ENCODE peak calls at places on chromosomes 5 and 9, in seven cellular contexts. G is PC-3, X is colonic mucosa, Z is epithelial cell of esophagus, R is neural progenitor cell, V is ovary, L is gastrocnemius medialis. O is an unnamed sample.

GRCh38 chr9:36560813-36561212 is 11.9 kb upstream of the MELK start:
- DNase-seq in G (no peak), X (no peak), Z (peak), R (no peak), V (no peak), L (no peak), O (peak)

GRCh38 chr5:153358315-153358976 is 132.0 kb upstream of the GRIA1 start:
- DNase-seq in G (no peak), X (no peak), Z (no peak), R (no peak), V (no peak), L (no peak), O (no peak)

GRCh38 chr9:34579819-34580185 is 9.7 kb downstream of the CNTFR start:
- DNase-seq in G (no peak), X (no peak), Z (no peak), R (no peak), V (no peak), L (no peak), O (no peak)

GRCh38 chr9:88460583-88461332 is 72.5 kb downstream of the SPIN1 start:
- DNase-seq in G (peak), X (no peak), Z (peak), R (peak), V (no peak), L (no peak), O (no peak)

GRCh38 chr5:69001605-69002004 is 92.2 kb upstream of the SLC30A5 start:
- DNase-seq in G (no peak), X (no peak), Z (no peak), R (no peak), V (no peak), L (no peak), O (no peak)

GRCh38 chr5:132411382-132411925 is 41.9 kb downstream of the SLC22A5 start:
- DNase-seq in G (peak), X (peak), Z (peak), R (no peak), V (no peak), L (peak), O (no peak)

GRCh38 chr9:99109522-99109921 is 4.6 kb downstream of the TGFBR1 start:
- DNase-seq in G (no peak), X (no peak), Z (peak), R (no peak), V (no peak), L (no peak), O (peak)

GRCh38 chr5:107361945-107362344 is 308.8 kb downstream of the EFNA5 start:
- DNase-seq in G (peak), X (no peak), Z (peak), R (no peak), V (no peak), L (peak), O (peak)

GRCh38 chr9:61674465-61674864 is 484.6 kb downstream of the SPATA31A7 start:
- DNase-seq in G (no peak), X (no peak), Z (no peak), R (no peak), V (no peak), L (no peak), O (no peak)

GRCh38 chr5:67941750-67942450 is 273.7 kb upstream of the PIK3R1 start:
- DNase-seq in G (no peak), X (no peak), Z (peak), R (no peak), V (no peak), L (no peak), O (peak)

GRCh38 chr9:113999256-114000062 is 78.6 kb downstream of the AMBP start:
- DNase-seq in G (no peak), X (peak), Z (no peak), R (no peak), V (peak), L (no peak), O (no peak)

GRCh38 chr5:76693141-76693540 is 22.8 kb upstream of the F2R start:
- DNase-seq in G (no peak), X (no peak), Z (no peak), R (no peak), V (no peak), L (no peak), O (no peak)

GRCh38 chr9:86708918-86709835 is 238.1 kb downstream of the GAS1 start:
- DNase-seq in G (no peak), X (no peak), Z (no peak), R (no peak), V (no peak), L (peak), O (no peak)

GRCh38 chr9:115946530-115946929 is 207.1 kb upstream of the PAPPA start:
- DNase-seq in G (peak), X (no peak), Z (peak), R (no peak), V (no peak), L (no peak), O (peak)

DNA sequence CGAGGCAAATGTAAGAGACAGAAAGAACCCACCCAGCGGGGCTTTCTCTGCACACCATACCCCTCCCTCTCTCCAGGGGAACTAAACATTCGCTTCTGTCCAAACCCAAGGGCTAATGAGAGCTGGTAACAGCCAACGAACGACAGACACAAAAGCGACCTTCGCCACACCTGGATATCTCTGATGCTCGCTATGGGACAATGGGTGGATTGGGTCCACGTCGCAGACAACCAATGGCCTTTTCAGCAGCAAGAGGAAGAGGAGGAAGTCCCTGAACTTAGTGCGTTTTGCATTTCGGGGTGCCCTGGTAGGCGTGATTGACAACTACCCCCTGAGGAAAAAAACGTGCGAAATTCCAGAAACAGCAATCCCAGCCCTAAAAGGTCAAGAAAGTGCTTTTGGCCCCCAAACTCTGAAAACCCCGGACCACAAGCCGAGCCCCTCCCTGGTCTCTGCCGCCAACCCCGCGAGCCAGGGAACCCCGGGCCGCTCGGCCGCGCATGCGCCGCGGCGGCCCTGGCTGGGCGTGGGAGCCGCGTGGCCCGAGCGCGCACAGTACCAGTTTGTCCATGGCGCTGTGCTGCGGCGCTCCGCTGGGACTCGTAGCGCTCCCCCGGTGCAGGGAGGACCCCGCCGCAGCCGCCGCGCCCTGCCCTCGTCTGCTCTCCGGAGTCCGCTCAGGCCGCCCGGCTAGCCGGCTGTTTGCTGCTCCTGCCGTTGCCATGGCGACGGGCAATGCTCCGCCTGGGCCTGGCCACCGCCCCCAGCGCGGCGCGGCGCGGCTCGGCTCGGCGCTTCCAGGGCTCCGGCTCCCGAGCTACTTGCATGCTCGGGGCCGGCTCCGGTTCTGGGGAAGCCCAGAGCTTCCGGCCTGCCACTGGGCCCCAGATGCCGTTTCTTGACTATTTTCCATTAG is 66.9 kb upstream of the DNAH5 start:
- DNase-seq in G (peak), X (peak), Z (peak), R (peak), V (peak), L (peak), O (peak)
- TF ChIP-seq CTCF in G (no peak), X (no peak), Z (no peak), R (peak), V (no peak), L (no peak), O (no peak)

GRCh38 chr5:172421020-172421419 is 33.3 kb downstream of the SH3PXD2B start:
- DNase-seq in G (no peak), X (no peak), Z (peak), R (no peak), V (peak), L (no peak), O (no peak)

GRCh38 chr5:172417130-172417802 is 37.1 kb downstream of the SH3PXD2B start:
- DNase-seq in G (no peak), X (no peak), Z (no peak), R (no peak), V (peak), L (no peak), O (no peak)

GRCh38 chr5:172417983-172418630 is 36.2 kb downstream of the SH3PXD2B start:
- DNase-seq in G (peak), X (peak), Z (peak), R (no peak), V (peak), L (peak), O (peak)

GRCh38 chr5:172420215-172420934 is 34.0 kb downstream of the SH3PXD2B start:
- DNase-seq in G (peak), X (peak), Z (peak), R (no peak), V (peak), L (peak), O (peak)

DNA sequence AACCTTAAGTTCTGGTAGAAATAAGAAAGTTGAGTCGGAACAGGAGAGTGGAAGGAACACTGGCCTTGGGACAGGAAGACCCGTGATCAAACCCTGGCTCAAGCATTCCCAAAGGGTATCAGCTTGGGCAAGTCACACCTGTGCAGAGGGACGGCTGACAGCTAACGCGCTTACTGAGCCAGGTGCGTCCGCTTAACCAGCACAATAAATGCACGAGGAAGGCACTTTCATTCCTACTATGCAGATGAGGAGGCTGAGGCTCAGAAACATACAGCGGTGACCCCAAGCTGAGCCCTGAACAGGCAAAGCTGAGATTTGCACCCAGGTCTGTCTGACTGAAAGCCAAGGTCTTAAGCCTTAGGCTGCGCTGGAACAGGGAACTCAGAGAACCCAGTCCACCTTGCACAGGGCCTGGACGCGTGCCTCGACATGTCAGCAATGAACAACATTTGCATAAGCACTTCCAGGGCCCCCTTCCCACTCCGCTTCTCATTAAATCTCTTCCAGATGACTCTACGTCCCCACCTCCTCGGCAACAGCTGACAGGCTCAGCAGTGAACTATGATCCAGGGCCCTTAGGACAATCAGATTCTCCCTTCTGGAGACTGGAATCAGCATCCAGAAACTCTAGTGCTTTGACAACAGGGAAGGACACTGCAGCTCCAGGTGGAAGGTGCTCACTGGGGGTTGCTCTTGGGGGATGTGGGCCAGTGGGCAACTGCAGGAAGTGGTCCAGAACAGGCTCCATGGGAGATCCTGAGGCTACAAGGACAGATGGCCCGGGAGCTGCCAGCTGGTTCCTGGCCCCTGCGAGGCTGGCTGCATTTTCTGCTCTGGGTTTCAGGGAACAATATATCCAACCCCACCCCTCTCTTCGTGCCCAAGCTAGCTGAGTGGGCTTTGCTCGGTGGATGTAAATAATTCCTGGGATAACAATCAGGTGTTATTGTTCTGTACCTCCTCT is 35.2 kb downstream of the SH3PXD2B start:
- DNase-seq in G (no peak), X (no peak), Z (peak), R (no peak), V (peak), L (peak), O (no peak)
- H3K4me3 ChIP-seq in G (no peak), X (no peak), Z (no peak), R (no peak), V (no peak), L (no peak), O (no peak)

GRCh38 chr5:170769236-170769635 is 14.3 kb upstream of the GABRP start:
- DNase-seq in G (no peak), X (no peak), Z (no peak), R (no peak), V (no peak), L (no peak), O (no peak)

GRCh38 chr5:170773031-170773985 is 10.2 kb upstream of the GABRP start:
- DNase-seq in G (no peak), X (peak), Z (no peak), R (no peak), V (no peak), L (no peak), O (no peak)

GRCh38 chr5:170769898-170770416 is 13.6 kb upstream of the GABRP start:
- DNase-seq in G (no peak), X (no peak), Z (no peak), R (no peak), V (no peak), L (no peak), O (no peak)

DNA sequence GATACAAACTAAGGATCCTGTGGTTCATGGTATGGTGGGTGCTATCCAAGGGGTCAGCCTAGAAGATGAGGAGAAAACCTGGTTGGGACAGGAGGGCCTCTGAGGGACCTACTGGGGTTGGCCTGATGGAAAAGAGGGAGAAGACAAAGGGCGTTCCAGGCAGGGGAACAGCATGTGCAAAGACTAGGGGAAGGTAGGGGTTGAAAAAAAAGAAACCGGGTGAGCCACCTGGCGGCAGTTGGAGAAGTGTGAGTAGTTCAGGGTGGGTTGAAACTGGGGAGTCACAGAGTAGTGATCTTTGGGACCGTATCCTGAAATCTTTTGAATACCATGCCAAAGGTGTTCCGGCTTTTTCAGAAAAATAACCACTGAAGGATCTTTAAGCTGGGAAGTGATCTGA is 8.7 kb upstream of the GABRP start:
- DNase-seq in G (no peak), X (no peak), Z (no peak), R (no peak), V (no peak), L (no peak), O (no peak)
- TF ChIP-seq CTCF in G (peak), X (no peak), Z (no peak), R (no peak), V (no peak), L (no peak), O (no peak)

GRCh38 chr9:106864533-106865143 is 1.7 kb downstream of the ZNF462 start:
- DNase-seq in G (peak), X (no peak), Z (peak), R (no peak), V (peak), L (peak), O (peak)
- H3K4me3 ChIP-seq in G (peak), X (peak), Z (peak), R (peak), V (peak), L (peak), O (peak)

GRCh38 chr5:143720689-143721088 is 91.3 kb upstream of the HMHB1 start:
- DNase-seq in G (no peak), X (no peak), Z (no peak), R (no peak), V (no peak), L (no peak), O (no peak)

GRCh38 chr5:143713331-143714032 is 98.5 kb upstream of the HMHB1 start:
- DNase-seq in G (no peak), X (no peak), Z (no peak), R (no peak), V (no peak), L (no peak), O (peak)

GRCh38 chr5:143714629-143715028 is 97.3 kb upstream of the HMHB1 start:
- DNase-seq in G (peak), X (no peak), Z (peak), R (no peak), V (no peak), L (no peak), O (no peak)

GRCh38 chr5:143716856-143717255 is 95.1 kb upstream of the HMHB1 start:
- DNase-seq in G (no peak), X (no peak), Z (no peak), R (no peak), V (no peak), L (no peak), O (peak)

DNA sequence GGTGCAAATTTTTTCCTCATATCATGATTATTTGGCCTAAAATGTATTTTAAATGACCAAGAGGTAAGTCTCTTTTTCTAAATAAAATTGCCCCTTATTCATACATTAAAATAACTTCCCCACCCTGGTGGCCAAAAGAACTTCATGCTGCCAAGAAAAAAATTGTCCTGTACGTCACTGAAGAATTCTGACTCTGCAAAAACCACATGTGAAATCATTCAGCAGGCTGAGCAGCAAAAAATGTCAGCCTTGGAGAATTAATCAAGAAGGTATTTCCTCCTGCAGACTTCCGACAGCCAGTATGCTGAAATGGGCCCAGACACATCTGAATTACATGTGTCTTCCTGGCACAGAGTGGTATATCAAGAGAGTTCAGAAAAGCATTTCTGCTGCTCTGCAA is 94.6 kb upstream of the HMHB1 start:
- DNase-seq in G (no peak), X (no peak), Z (peak), R (no peak), V (no peak), L (no peak), O (peak)
- TF ChIP-seq CTCF in G (no peak), X (no peak), Z (no peak), R (no peak), V (no peak), L (no peak), O (peak)

GRCh38 chr9:74908665-74909064 is 20.9 kb upstream of the TRPM6 start:
- DNase-seq in G (no peak), X (peak), Z (no peak), R (no peak), V (no peak), L (no peak), O (no peak)
- H3K4me3 ChIP-seq in G (no peak), X (no peak), Z (no peak), R (no peak), V (no peak), L (no peak), O (no peak)

GRCh38 chr5:28408186-28408585 is 1369.8 kb upstream of the CDH9 start:
- DNase-seq in G (peak), X (no peak), Z (peak), R (no peak), V (no peak), L (no peak), O (peak)
- TF ChIP-seq CTCF in G (no peak), X (no peak), Z (no peak), R (no peak), V (no peak), L (no peak), O (no peak)

GRCh38 chr5:88836195-88836838 is 46.7 kb downstream of the MEF2C start:
- DNase-seq in G (no peak), X (no peak), Z (no peak), R (no peak), V (peak), L (peak), O (peak)
- H3K4me3 ChIP-seq in G (no peak), X (no peak), Z (no peak), R (no peak), V (peak), L (peak), O (peak)

GRCh38 chr9:131228096-131228495 is 48.2 kb downstream of the FAM78A start:
- DNase-seq in G (no peak), X (no peak), Z (no peak), R (no peak), V (no peak), L (no peak), O (no peak)
- TF ChIP-seq CTCF in G (no peak), X (no peak), Z (no peak), R (no peak), V (no peak), L (no peak), O (no peak)

GRCh38 chr9:111658943-111659342 is 2.5 kb upstream of the GNG10 start:
- DNase-seq in G (no peak), X (peak), Z (no peak), R (no peak), V (no peak), L (no peak), O (no peak)

GRCh38 chr9:111659706-111660105 is 1.7 kb upstream of the GNG10 start:
- DNase-seq in G (no peak), X (no peak), Z (no peak), R (no peak), V (no peak), L (no peak), O (peak)

GRCh38 chr9:111661802-111662491 is 542 bp downstream of the GNG10 start:
- DNase-seq in G (peak), X (peak), Z (peak), R (peak), V (peak), L (peak), O (peak)

GRCh38 chr9:111661150-111661801 is at the start of gene GNG10:
- DNase-seq in G (peak), X (peak), Z (peak), R (peak), V (peak), L (peak), O (peak)

GRCh38 chr9:111662851-111663823 is 1.7 kb downstream of the GNG10 start:
- DNase-seq in G (no peak), X (no peak), Z (peak), R (peak), V (no peak), L (no peak), O (no peak)
- H3K4me3 ChIP-seq in G (peak), X (no peak), Z (no peak), R (peak), V (peak), L (no peak), O (peak)

O was measured in cardiac fibroblast.